ENCODE peak calls at places on chromosomes 11 and 22, in five cellular contexts. W is hypothalamus; P is activated naive CD8-positive, alpha-beta T cell treated with anti-CD3 and anti-CD28 coated beads, Interleukin-2, amount 50 U/mL, for 24 hours; N is omental fat pad; C is GM19239. J is an unnamed sample.

GRCh38 chr11:26992031-26992541 is 1.8 kb upstream of the FIBIN start:
- DNase-seq in N (no peak), C (no peak), P (no peak), W (no peak), J (no peak)

GRCh38 chr22:45626198-45626651 is 45.4 kb upstream of the ATXN10 start:
- DNase-seq in N (no peak), C (no peak), W (no peak), P (no peak), J (no peak)

GRCh38 chr11:108009497-108010360 is 1.0 kb downstream of the CUL5 start:
- DNase-seq in N (no peak), P (no peak), W (no peak), C (no peak), J (no peak)

GRCh38 chr11:120431633-120432032 is 79.9 kb upstream of the GRIK4 start:
- DNase-seq in C (no peak), P (peak), N (no peak), W (no peak), J (no peak)

GRCh38 chr22:32473388-32473952 is 1.1 kb upstream of the FBXO7 start:
- DNase-seq in P (peak), W (no peak), N (no peak), C (peak), J (peak)

GRCh38 chr11:120883404-120884135 is 140.3 kb upstream of the TBCEL start:
- DNase-seq in W (no peak), C (no peak), P (no peak), N (no peak), J (no peak)

GRCh38 chr11:95803973-95804372 is 13.7 kb downstream of the CEP57 start:
- DNase-seq in W (no peak), P (no peak), C (no peak), N (no peak), J (no peak)

GRCh38 chr11:120097721-120098385 is 40.1 kb downstream of the TRIM29 start:
- DNase-seq in P (no peak), C (no peak), N (no peak), W (no peak), J (no peak)

GRCh38 chr11:91926967-91927366 is 297.7 kb upstream of the FAT3 start:
- DNase-seq in N (no peak), C (no peak), W (no peak), P (no peak), J (no peak)

GRCh38 chr11:70063555-70063954 is 14.6 kb upstream of the ANO1 start:
- DNase-seq in W (no peak), N (no peak), P (no peak), C (no peak), J (no peak)

GRCh38 chr22:45804986-45805325 is 133.3 kb downstream of the ATXN10 start:
- DNase-seq in W (no peak), C (no peak), N (no peak), P (no peak), J (no peak)